ENCODE peak calls at places on chromosomes 1 and 21, in seven cellular contexts. Q is heart left ventricle, U is pancreas, H is BE2C, B is heart right ventricle, G is body of pancreas, E is kidney epithelial cell. O is an unnamed sample. For H3K36me3, the result is how much of the 10 kb centered on the place peaks cover.

GRCh38 chr1:162056568-162056967 is 12.9 kb upstream of the NOS1AP start:
- DNase-seq in B (no peak), E (no peak), G (no peak), Q (no peak), U (no peak), H (no peak), O (no peak)

GRCh38 chr1:67103548-67103947 is 31.2 kb downstream of the C1orf141 start:
- DNase-seq in G (no peak), H (no peak), Q (no peak), B (no peak), E (no peak), U (no peak), O (no peak)

GRCh38 chr21:37793660-37794059 is 122.6 kb downstream of the KCNJ6 start:
- DNase-seq in G (no peak), B (no peak), E (no peak), U (no peak), Q (no peak), H (no peak), O (no peak)

GRCh38 chr1:51193564-51193963 is 42.5 kb upstream of the RNF11 start:
- DNase-seq in H (no peak), E (no peak), U (no peak), B (no peak), G (no peak), Q (no peak), O (no peak)

GRCh38 chr21:37787456-37787855 is 128.8 kb downstream of the KCNJ6 start:
- DNase-seq in U (no peak), Q (no peak), B (no peak), E (peak), G (no peak), H (no peak), O (peak)

GRCh38 chr1:201916649-201917249 is 28.1 kb downstream of the SHISA4 start:
- DNase-seq in U (peak), G (peak), Q (peak), H (peak), E (peak), B (peak), O (no peak)

GRCh38 chr1:160406131-160406968 is 6.0 kb downstream of the VANGL2 start:
- DNase-seq in U (no peak), E (no peak), G (no peak), Q (no peak), H (no peak), B (no peak), O (no peak)

GRCh38 chr1:30976143-30976542 is 67.6 kb upstream of the SDC3 start:
- DNase-seq in H (no peak), B (no peak), Q (no peak), G (no peak), U (no peak), E (no peak), O (no peak)

GRCh38 chr1:66521736-66522365 is 12.1 kb upstream of the SGIP1 start:
- DNase-seq in G (no peak), B (no peak), H (no peak), U (no peak), E (no peak), Q (no peak), O (peak)

GRCh38 chr1:175188936-175189335 is 3.6 kb downstream of the KIAA0040 start:
- DNase-seq in G (no peak), Q (peak), H (no peak), B (no peak), E (no peak), U (peak), O (no peak)

GRCh38 chr21:32021319-32022027 is 148.7 kb downstream of the HUNK start:
- DNase-seq in H (peak), E (no peak), Q (peak), B (peak), U (peak), G (peak), O (no peak)

GRCh38 chr1:16006552-16007485 is 2.8 kb downstream of the SRARP start:
- DNase-seq in Q (no peak), G (no peak), H (no peak), E (no peak), B (no peak), U (no peak), O (no peak)

GRCh38 chr1:155064109-155064812 is 721 bp downstream of the EFNA4 start:
- DNase-seq in E (no peak), H (peak), Q (no peak), G (peak), B (no peak), U (no peak), O (no peak)

GRCh38 chr1:24964811-24965570 is 34.9 kb upstream of the RUNX3 start:
- DNase-seq in U (peak), E (no peak), Q (no peak), H (no peak), G (peak), B (peak), O (no peak)

GRCh38 chr1:36320767-36321118 is 2.7 kb downstream of the EVA1B start:
- DNase-seq in E (no peak), Q (no peak), G (no peak), U (no peak), H (no peak), B (no peak), O (no peak)

GRCh38 chr1:245541389-245541788 is 386.6 kb downstream of the KIF26B start:
- DNase-seq in B (no peak), U (no peak), H (no peak), Q (no peak), G (no peak), E (no peak), O (no peak)

GRCh38 chr1:228372183-228373003 is 34.2 kb downstream of the TRIM11 start:
- DNase-seq in B (peak), U (peak), Q (peak), G (peak), E (peak), H (peak), O (no peak)

GRCh38 chr1:190019717-190020116 is 457.9 kb downstream of the BRINP3 start:
- DNase-seq in E (no peak), U (no peak), H (no peak), B (no peak), Q (no peak), G (no peak), O (no peak)

GRCh38 chr1:1085911-1086841 is 12.1 kb upstream of the RNF223 start:
- DNase-seq in U (no peak), E (no peak), H (peak), Q (no peak), B (no peak), G (no peak), O (no peak)

GRCh38 chr1:57860333-57860732 is 436.5 kb upstream of the DAB1 start:
- DNase-seq in Q (no peak), H (no peak), U (no peak), E (no peak), G (no peak), B (no peak), O (no peak)

GRCh38 chr1:110130989-110131388 is 18.7 kb downstream of the UBL4B start:
- DNase-seq in U (no peak), Q (no peak), G (no peak), E (no peak), B (no peak), H (no peak), O (no peak)

GRCh38 chr1:3465935-3466321 is 11.5 kb downstream of the ARHGEF16 start:
- DNase-seq in Q (peak), G (peak), U (no peak), E (no peak), H (peak), B (peak), O (no peak)

GRCh38 chr1:228014235-228014930 is 7.6 kb downstream of the WNT3A start:
- DNase-seq in B (peak), Q (no peak), U (no peak), E (no peak), G (no peak), H (peak), O (no peak)

GRCh38 chr1:117671781-117672501 is 66.1 kb downstream of the TENT5C start:
- DNase-seq in B (peak), G (peak), E (no peak), Q (peak), U (peak), H (peak), O (no peak)

GRCh38 chr1:17653728-17654351 is 101.3 kb upstream of the ACTL8 start:
- DNase-seq in B (peak), G (peak), H (peak), Q (no peak), U (no peak), E (no peak), O (no peak)

DNA sequence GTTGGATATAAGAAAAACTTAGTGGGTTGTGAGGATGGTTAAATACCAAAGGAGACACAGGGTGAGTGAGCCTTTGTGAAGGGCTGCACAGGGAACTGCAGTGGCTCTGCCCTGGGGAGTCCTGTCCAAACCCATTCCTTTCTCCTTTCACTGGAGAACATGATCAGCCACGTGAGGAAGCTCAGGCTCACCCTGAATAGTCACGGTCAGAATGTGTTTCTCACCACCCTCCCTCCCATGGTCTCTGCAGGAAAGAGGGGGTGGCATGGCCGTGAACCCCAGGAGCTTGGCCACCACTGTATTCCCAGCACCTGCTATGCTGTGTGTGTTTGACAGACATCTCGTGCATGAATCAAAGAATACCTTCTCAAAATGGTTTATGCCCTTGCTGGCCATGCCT is 101.0 kb downstream of the INTS7 start:
- DNase-seq in B (no peak), H (no peak), E (no peak), Q (no peak), U (no peak), G (no peak), O (no peak)
- H3K36me3 ChIP-seq in B (under half), H (under half), E (under half), Q (under half), U (under half), G (under half), O (under half)

GRCh38 chr1:179366093-179366800 is 476 bp downstream of the AXDND1 start:
- DNase-seq in E (no peak), G (no peak), B (no peak), H (no peak), U (no peak), Q (no peak), O (no peak)

GRCh38 chr1:179369751-179370341 is 4.1 kb downstream of the AXDND1 start:
- DNase-seq in E (no peak), B (no peak), G (peak), H (peak), Q (no peak), U (no peak), O (no peak)

GRCh38 chr1:179365342-179366092 is at the start of gene AXDND1:
- DNase-seq in Q (peak), G (peak), B (peak), U (peak), E (peak), H (peak), O (peak)
- TF ChIP-seq CTCF in Q (no peak), G (no peak), B (no peak), U (no peak), E (peak), H (peak), O (peak)

GRCh38 chr1:69246109-69246508 is 321.6 kb upstream of the LRRC7 start:
- DNase-seq in B (no peak), E (no peak), Q (no peak), H (no peak), G (no peak), U (no peak), O (no peak)

GRCh38 chr1:69252696-69253095 is 315.0 kb upstream of the LRRC7 start:
- DNase-seq in Q (no peak), H (no peak), G (no peak), U (no peak), E (no peak), B (no peak), O (no peak)

GRCh38 chr1:69244211-69244610 is 323.5 kb upstream of the LRRC7 start:
- DNase-seq in U (no peak), B (no peak), Q (no peak), H (no peak), E (no peak), G (no peak), O (no peak)

DNA sequence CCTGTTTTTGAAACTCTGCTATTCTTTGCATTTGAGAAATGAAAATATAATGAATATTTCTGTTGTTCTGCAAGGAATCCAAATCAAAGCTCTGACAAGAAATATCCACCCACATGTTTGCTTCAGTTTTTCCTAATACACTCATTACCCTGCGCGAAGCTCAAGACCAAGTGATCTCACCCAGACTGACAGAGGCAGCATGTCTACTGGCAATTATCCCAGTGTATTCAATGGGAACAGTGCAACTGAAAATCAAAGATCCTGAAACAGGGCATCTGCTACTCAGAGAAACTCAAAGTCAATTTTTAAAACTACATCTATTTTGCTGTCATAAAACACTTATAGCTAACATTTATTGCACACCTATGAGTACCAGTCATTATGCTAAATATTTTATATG is 321.0 kb upstream of the LRRC7 start:
- DNase-seq in B (no peak), E (no peak), H (no peak), Q (no peak), U (no peak), G (no peak), O (no peak)
- H3K4me3 ChIP-seq in B (no peak), E (no peak), H (no peak), Q (no peak), U (no peak), G (no peak), O (no peak)

DNA sequence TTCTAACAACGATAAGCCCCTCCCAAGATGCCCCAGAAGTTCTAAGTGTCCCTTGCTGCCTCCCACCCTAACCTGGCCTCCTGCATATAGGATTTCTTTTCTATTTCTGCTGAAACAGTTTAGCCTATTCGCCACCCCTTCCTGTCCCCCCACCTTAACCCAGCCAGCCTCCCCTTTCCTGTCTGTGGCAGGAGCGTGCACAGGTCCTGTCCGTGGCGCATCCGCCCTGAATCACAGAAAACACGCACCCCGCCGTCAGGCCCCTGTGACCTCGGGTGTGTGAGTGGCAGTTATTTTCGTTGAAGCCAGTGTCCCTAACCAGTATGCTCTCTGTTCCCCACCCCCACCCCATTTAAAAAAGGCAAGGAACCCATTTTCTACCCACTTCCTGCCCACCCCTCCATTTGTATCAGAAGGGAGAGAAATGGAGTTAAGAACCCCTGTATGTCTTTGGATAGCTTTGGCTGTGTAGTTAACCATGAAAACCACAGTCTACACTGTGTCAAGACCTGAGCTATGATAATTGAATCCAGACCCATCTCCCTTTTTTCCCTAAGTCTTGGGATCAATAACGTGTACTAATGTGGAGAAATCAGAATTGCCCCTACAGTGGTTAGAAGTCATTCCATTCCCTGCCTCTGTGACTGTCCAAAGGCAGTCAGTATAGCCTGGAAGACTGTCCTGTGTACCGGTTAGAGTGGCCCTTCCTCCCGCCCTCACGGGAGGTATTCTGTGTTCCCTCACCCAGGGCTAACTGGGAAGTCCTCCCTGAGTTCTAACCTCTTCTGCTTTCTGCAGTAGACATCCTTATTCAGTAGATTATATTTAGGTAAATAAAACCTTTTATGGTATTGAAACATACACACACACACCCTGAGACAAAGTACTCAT is 1.8 kb downstream of the PLEKHO1 start:
- DNase-seq in U (no peak), E (no peak), H (no peak), Q (no peak), B (peak), G (no peak), O (no peak)
- H3K36me3 ChIP-seq in U (under half), E (under half), H (half or more), Q (under half), B (under half), G (under half), O (under half)

DNA sequence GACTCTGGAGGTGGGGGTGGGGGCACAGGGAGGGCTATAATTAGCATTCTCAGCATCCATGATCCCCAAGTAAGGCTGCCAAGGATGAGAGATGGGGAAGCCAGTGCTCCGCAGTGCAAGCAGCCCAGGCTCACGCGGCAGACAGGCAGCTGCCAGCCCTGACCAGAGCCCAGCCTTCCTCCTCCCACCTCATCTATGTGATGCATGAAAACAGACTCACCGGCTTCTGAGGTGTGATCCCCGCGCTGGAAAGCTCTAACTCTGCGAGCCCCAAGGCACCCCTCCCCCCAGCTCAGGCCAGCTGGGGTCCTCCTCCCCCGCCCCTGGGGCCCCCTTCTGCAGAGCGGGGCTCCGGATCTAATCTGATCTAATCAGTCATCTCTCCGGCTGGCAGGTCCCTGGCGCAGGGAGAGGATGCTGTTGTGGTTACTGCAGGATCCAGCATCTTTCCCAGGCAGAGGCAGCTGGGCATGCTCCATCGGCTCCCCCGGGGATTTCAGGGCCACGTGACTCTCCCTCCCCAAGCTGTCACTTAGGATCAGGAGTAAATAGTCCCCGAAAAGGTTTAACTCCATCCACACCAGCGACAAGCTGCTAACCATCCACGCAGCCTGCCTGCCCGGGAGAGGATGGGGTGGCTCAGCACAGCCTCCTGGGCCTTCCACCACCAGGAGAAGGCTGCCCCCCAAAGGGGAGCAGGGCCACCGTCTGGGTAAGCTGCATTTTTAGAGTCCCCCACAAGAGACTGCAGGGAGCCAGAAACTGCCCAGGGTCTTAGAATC is at the start of gene PLEKHA6:
- DNase-seq in Q (peak), B (peak), G (peak), U (no peak), H (peak), E (no peak), O (no peak)
- TF ChIP-seq CTCF in Q (peak), B (no peak), G (no peak), U (no peak), H (peak), E (peak), O (peak)

DNA sequence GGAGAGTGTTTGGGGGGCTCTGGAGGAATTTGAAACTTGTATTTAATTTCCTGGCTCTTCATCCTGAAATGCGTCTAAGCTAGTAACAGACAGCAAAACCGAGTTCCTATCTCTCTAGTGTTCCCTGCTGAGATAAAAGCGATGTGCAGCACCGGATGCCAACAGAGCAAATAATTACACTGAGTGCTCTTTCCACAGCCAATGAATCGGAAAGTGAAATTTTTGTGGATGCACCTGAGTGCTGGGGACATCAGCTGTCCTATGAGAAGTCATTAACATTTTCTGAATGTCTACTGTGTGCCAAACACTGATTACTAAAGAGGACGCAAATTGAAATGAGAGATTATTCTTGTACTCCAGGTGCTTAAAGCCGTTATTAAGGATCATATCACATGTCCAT is 278.0 kb downstream of the RGS7 start:
- DNase-seq in E (no peak), U (no peak), B (no peak), Q (no peak), G (no peak), H (no peak), O (no peak)
- H3K4me3 ChIP-seq in E (no peak), U (no peak), B (no peak), Q (no peak), G (no peak), H (no peak), O (no peak)

GRCh38 chr1:23963617-23964234 is 4.1 kb downstream of the PNRC2 start:
- DNase-seq in U (no peak), E (no peak), B (no peak), H (no peak), Q (no peak), G (no peak), O (no peak)
- H3K36me3 ChIP-seq in U (under half), E (under half), B (under half), H (under half), Q (half or more), G (under half), O (under half)

GRCh38 chr21:45226540-45227326 is 61.0 kb downstream of the POFUT2 start:
- DNase-seq in U (no peak), B (no peak), Q (no peak), H (no peak), G (no peak), E (no peak), O (no peak)

GRCh38 chr21:45225741-45226327 is 61.9 kb downstream of the POFUT2 start:
- DNase-seq in U (no peak), E (no peak), B (no peak), G (no peak), Q (no peak), H (no peak), O (no peak)

GRCh38 chr21:45228656-45229240 is 58.9 kb downstream of the POFUT2 start:
- DNase-seq in E (no peak), Q (no peak), U (no peak), H (no peak), G (no peak), B (no peak), O (no peak)

GRCh38 chr21:45228171-45228641 is 59.5 kb downstream of the POFUT2 start:
- DNase-seq in Q (no peak), H (no peak), B (no peak), G (no peak), E (peak), U (no peak), O (peak)

DNA sequence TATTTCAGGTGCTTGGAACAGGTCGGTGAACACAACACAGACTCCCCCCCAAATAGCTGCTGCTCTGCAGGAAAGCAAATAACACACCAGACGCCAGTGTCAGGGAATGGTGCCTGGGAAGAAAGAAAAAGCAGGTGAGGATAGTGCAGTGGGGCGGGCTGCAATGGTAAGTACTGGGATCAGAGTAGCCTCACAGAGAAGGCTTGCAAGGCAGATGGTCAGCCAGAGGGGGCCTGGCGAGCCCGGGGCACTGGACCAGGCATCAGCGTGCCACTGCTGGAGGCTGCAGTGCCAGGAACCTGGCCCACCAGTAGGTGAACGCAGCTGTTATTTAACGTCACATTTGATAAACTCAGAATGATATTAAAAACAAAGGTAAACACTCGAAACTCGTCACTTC is 60.0 kb downstream of the POFUT2 start:
- DNase-seq in H (no peak), Q (no peak), E (no peak), G (no peak), U (no peak), B (no peak), O (no peak)
- TF ChIP-seq CTCF in H (no peak), Q (no peak), E (no peak), G (no peak), U (no peak), B (no peak), O (no peak)

O was measured in BJ.